ENCODE peak calls at places on chromosomes 2 and 18, in six cellular contexts. N is heart right ventricle; D is cardiac muscle cell; Q is stimulated activated CD4-positive, alpha-beta T cell treated with anti-CD3 and anti-CD28 coated beads, TNF-alpha, amount 100 ng/mL, for 48 hours; J is NCI-H345; K is activated naive CD4-positive, alpha-beta T cell treated with anti-CD3 and anti-CD28 coated beads, Interleukin-2, amount 10 ng/mL, durations not matched to agents 7 days and 5 days. C is an unnamed sample.
A peak's percentile ranks its signal among the peaks of the same experiment; 100 is the strongest.

GRCh38 chr2:241901500-241902351 is 32.2 kb downstream of the RTP5 start:
- DNase-seq in Q (no peak), J (no peak), D (peak; percentile 78), N (no peak), K (no peak), C (no peak)

GRCh38 chr2:148959745-148960144 is 78.8 kb upstream of the LYPD6B start:
- DNase-seq in D (no peak), J (no peak), K (no peak), Q (no peak), N (no peak), C (no peak)

GRCh38 chr18:10081477-10081876 is 167.7 kb downstream of the VAPA start:
- DNase-seq in N (no peak), J (peak; percentile 21), K (no peak), Q (no peak), D (peak; percentile 47), C (no peak)

GRCh38 chr2:141496805-141497204 is 634.0 kb downstream of the LRP1B start:
- DNase-seq in Q (no peak), J (no peak), N (no peak), D (no peak), K (no peak), C (no peak)

GRCh38 chr18:47321815-47322214 is 70.4 kb upstream of the SKOR2 start:
- DNase-seq in D (no peak), N (no peak), Q (no peak), J (no peak), K (no peak), C (no peak)

GRCh38 chr18:29218101-29218500 is 1041.2 kb upstream of the CDH2 start:
- DNase-seq in Q (no peak), J (no peak), D (no peak), K (no peak), N (no peak), C (no peak)

GRCh38 chr18:60675801-60676200 is 303.2 kb upstream of the MC4R start:
- DNase-seq in N (no peak), J (peak; percentile 81), Q (no peak), K (no peak), D (no peak), C (no peak)

GRCh38 chr2:195732569-195732968 is 75.5 kb downstream of the SLC39A10 start:
- DNase-seq in N (no peak), K (no peak), D (peak; percentile 1), Q (no peak), J (no peak), C (no peak)

GRCh38 chr2:150477347-150477746 is 10.1 kb downstream of the RND3 start:
- DNase-seq in J (no peak), N (no peak), Q (no peak), K (no peak), D (no peak), C (no peak)

GRCh38 chr2:225122582-225123486 is 80.6 kb upstream of the DOCK10 start:
- DNase-seq in J (peak; percentile 46), D (peak; percentile 6), K (peak; percentile 41), N (no peak), Q (peak; percentile 8), C (peak; percentile 4)

GRCh38 chr2:198400999-198401398 is 596.6 kb downstream of the PLCL1 start:
- DNase-seq in Q (no peak), D (no peak), J (no peak), N (no peak), K (no peak), C (no peak)

GRCh38 chr2:129896226-129897100 is 83.0 kb upstream of the RAB6C start:
- DNase-seq in K (no peak), Q (no peak), D (no peak), N (no peak), J (no peak), C (no peak)

C was measured in CD8-positive, alpha-beta memory T cell.